ENCODE peak calls at places on chromosomes 4 and X, in seven cellular contexts. One of them, this sample, is unnamed.

GRCh38 chr4:69054578-69055200 is 41.6 kb upstream of the UGT2B7 start:
- DNase-seq in ovary: no peak
- DNase-seq in transverse colon: no peak
- DNase-seq in cardiac muscle cell: peak
- DNase-seq in AG10803: peak
- DNase-seq in mammary epithelial cell: peak
- DNase-seq in astrocyte of the spinal cord: peak
- DNase-seq in this sample: no peak

GRCh38 chrX:125998432-125998831 is 167.7 kb downstream of the DCAF12L2 start:
- DNase-seq in ovary: no peak
- DNase-seq in transverse colon: no peak
- DNase-seq in cardiac muscle cell: no peak
- DNase-seq in AG10803: no peak
- DNase-seq in mammary epithelial cell: peak
- DNase-seq in astrocyte of the spinal cord: no peak
- DNase-seq in this sample: no peak

GRCh38 chr4:7457201-7458065 is 22.7 kb upstream of the PSAPL1 start:
- DNase-seq in ovary: no peak
- DNase-seq in transverse colon: no peak
- DNase-seq in cardiac muscle cell: no peak
- DNase-seq in AG10803: no peak
- DNase-seq in mammary epithelial cell: no peak
- DNase-seq in astrocyte of the spinal cord: no peak
- DNase-seq in this sample: no peak

GRCh38 chr4:15198070-15198727 is 195.9 kb downstream of the CPEB2 start:
- DNase-seq in ovary: no peak
- DNase-seq in transverse colon: no peak
- DNase-seq in cardiac muscle cell: peak
- DNase-seq in AG10803: no peak
- DNase-seq in mammary epithelial cell: no peak
- DNase-seq in astrocyte of the spinal cord: peak
- DNase-seq in this sample: no peak

GRCh38 chrX:31266172-31267076 is 194.6 kb upstream of the FTHL17 start:
- DNase-seq in ovary: peak
- DNase-seq in transverse colon: peak
- DNase-seq in cardiac muscle cell: peak
- DNase-seq in AG10803: no peak
- DNase-seq in mammary epithelial cell: peak
- DNase-seq in astrocyte of the spinal cord: peak
- DNase-seq in this sample: peak

GRCh38 chr4:109113511-109113910 is 188.9 kb downstream of the COL25A1 start:
- DNase-seq in ovary: no peak
- DNase-seq in transverse colon: no peak
- DNase-seq in cardiac muscle cell: peak
- DNase-seq in AG10803: peak
- DNase-seq in mammary epithelial cell: no peak
- DNase-seq in astrocyte of the spinal cord: no peak
- DNase-seq in this sample: no peak

GRCh38 chr4:102799816-102800215 is 27.5 kb downstream of the UBE2D3 start:
- DNase-seq in ovary: no peak
- DNase-seq in transverse colon: no peak
- DNase-seq in cardiac muscle cell: no peak
- DNase-seq in AG10803: peak
- DNase-seq in mammary epithelial cell: no peak
- DNase-seq in astrocyte of the spinal cord: peak
- DNase-seq in this sample: no peak

GRCh38 chrX:56728321-56728720 is 722 bp upstream of the NBDY start:
- DNase-seq in ovary: no peak
- DNase-seq in transverse colon: no peak
- DNase-seq in cardiac muscle cell: peak
- DNase-seq in AG10803: no peak
- DNase-seq in mammary epithelial cell: no peak
- DNase-seq in astrocyte of the spinal cord: peak
- DNase-seq in this sample: no peak

GRCh38 chrX:131734621-131735020 is 190.7 kb downstream of the OR13H1 start:
- DNase-seq in ovary: peak
- DNase-seq in transverse colon: peak
- DNase-seq in cardiac muscle cell: no peak
- DNase-seq in AG10803: no peak
- DNase-seq in mammary epithelial cell: peak
- DNase-seq in astrocyte of the spinal cord: peak
- DNase-seq in this sample: no peak

DNA sequence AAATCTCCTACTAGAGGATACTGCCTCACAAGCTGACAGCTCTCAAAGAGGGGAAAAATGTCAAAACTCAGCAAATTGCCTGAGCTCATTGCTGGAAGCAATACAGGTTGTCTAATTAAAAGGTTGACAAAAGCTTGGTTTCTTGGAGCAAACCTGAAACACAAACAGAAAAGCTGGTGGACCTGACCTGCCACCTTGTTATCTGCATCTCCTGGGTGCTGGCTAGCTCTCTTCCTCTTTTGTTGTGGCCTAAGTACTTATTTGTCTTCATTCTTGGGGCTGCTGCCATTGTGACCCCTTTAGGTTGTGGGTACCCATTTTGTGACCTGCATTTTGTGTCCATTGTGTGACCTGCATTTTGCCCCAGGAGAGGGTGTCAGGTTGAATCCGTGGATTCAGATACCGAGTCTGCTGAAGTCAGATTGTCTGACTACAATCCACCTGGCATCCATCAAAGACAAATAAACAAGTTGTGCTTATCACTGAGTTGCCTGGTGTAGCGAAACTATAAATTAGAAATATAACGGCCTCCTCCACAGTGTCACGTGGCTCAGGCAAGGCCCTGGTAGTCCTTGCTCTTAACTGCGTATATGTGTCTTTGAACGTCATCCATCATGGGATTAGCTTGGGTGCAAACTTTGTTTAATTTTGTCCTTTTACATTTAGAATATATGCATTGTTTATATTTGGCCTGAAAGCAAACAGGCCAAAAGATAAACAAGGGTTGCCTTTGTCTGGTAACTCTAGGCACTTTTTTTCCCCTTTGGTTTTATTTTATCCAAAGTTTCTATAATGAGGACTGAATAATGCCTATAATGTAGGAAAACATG is 184.7 kb downstream of the KIT start:
- DNase-seq in ovary: no peak
- DNase-seq in transverse colon: no peak
- DNase-seq in cardiac muscle cell: no peak
- DNase-seq in AG10803: no peak
- DNase-seq in mammary epithelial cell: no peak
- DNase-seq in astrocyte of the spinal cord: no peak
- DNase-seq in this sample: no peak
- TF ChIP-seq CTCF in ovary: no peak
- TF ChIP-seq CTCF in transverse colon: no peak
- TF ChIP-seq CTCF in cardiac muscle cell: no peak
- TF ChIP-seq CTCF in AG10803: no peak
- TF ChIP-seq CTCF in mammary epithelial cell: no peak
- TF ChIP-seq CTCF in astrocyte of the spinal cord: no peak
- TF ChIP-seq CTCF in this sample: no peak

GRCh38 chr4:183508693-183509092 is 3.8 kb downstream of the ING2 start:
- DNase-seq in ovary: no peak
- DNase-seq in transverse colon: no peak
- DNase-seq in cardiac muscle cell: no peak
- DNase-seq in AG10803: no peak
- DNase-seq in mammary epithelial cell: no peak
- DNase-seq in astrocyte of the spinal cord: no peak
- DNase-seq in this sample: no peak
- TF ChIP-seq CTCF in ovary: no peak
- TF ChIP-seq CTCF in transverse colon: no peak
- TF ChIP-seq CTCF in cardiac muscle cell: no peak
- TF ChIP-seq CTCF in AG10803: no peak
- TF ChIP-seq CTCF in mammary epithelial cell: no peak
- TF ChIP-seq CTCF in astrocyte of the spinal cord: no peak
- TF ChIP-seq CTCF in this sample: no peak

GRCh38 chrX:112941209-112941788 is 100.7 kb upstream of the AMOT start:
- DNase-seq in ovary: no peak
- DNase-seq in transverse colon: peak
- DNase-seq in cardiac muscle cell: no peak
- DNase-seq in AG10803: peak
- DNase-seq in mammary epithelial cell: no peak
- DNase-seq in astrocyte of the spinal cord: no peak
- DNase-seq in this sample: no peak
- TF ChIP-seq CTCF in ovary: no peak
- TF ChIP-seq CTCF in transverse colon: no peak
- TF ChIP-seq CTCF in cardiac muscle cell: no peak
- TF ChIP-seq CTCF in AG10803: peak
- TF ChIP-seq CTCF in mammary epithelial cell: no peak
- TF ChIP-seq CTCF in astrocyte of the spinal cord: no peak
- TF ChIP-seq CTCF in this sample: no peak

DNA sequence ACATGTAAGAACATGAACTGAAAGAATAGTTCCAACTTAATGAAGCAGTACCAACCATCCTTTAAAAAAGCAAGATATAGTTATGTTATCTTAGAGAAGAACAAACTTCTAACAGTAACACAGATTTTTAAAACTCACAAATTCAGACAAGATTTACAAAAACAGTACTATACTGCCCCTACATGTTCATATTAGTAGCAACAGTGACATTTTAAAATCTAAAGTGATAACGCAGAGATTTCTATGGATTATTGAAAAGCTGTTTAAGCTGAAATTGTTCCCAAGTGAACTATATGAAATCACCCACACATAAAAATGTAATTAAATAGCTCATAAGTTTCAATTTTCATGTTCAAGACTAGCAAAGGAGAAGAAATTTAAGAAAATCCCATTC is 166.0 kb downstream of the FBXW7 start:
- DNase-seq in ovary: no peak
- DNase-seq in transverse colon: no peak
- DNase-seq in cardiac muscle cell: no peak
- DNase-seq in AG10803: no peak
- DNase-seq in mammary epithelial cell: no peak
- DNase-seq in astrocyte of the spinal cord: peak
- DNase-seq in this sample: no peak
- TF ChIP-seq CTCF in ovary: no peak
- TF ChIP-seq CTCF in transverse colon: peak
- TF ChIP-seq CTCF in cardiac muscle cell: peak
- TF ChIP-seq CTCF in AG10803: peak
- TF ChIP-seq CTCF in mammary epithelial cell: peak
- TF ChIP-seq CTCF in astrocyte of the spinal cord: peak
- TF ChIP-seq CTCF in this sample: no peak

GRCh38 chr4:123127218-123127617 is 204.8 kb upstream of the NUDT6 start:
- DNase-seq in ovary: no peak
- DNase-seq in transverse colon: no peak
- DNase-seq in cardiac muscle cell: peak
- DNase-seq in AG10803: peak
- DNase-seq in mammary epithelial cell: peak
- DNase-seq in astrocyte of the spinal cord: peak
- DNase-seq in this sample: no peak
- TF ChIP-seq CTCF in ovary: no peak
- TF ChIP-seq CTCF in transverse colon: no peak
- TF ChIP-seq CTCF in cardiac muscle cell: peak
- TF ChIP-seq CTCF in AG10803: peak
- TF ChIP-seq CTCF in mammary epithelial cell: peak
- TF ChIP-seq CTCF in astrocyte of the spinal cord: peak
- TF ChIP-seq CTCF in this sample: no peak

GRCh38 chrX:40827331-40827730 is 92.0 kb upstream of the MED14 start:
- DNase-seq in ovary: no peak
- DNase-seq in transverse colon: no peak
- DNase-seq in cardiac muscle cell: no peak
- DNase-seq in AG10803: no peak
- DNase-seq in mammary epithelial cell: no peak
- DNase-seq in astrocyte of the spinal cord: no peak
- DNase-seq in this sample: no peak

GRCh38 chrX:40818236-40818635 is 82.9 kb upstream of the MED14 start:
- DNase-seq in ovary: no peak
- DNase-seq in transverse colon: no peak
- DNase-seq in cardiac muscle cell: no peak
- DNase-seq in AG10803: no peak
- DNase-seq in mammary epithelial cell: no peak
- DNase-seq in astrocyte of the spinal cord: no peak
- DNase-seq in this sample: no peak

GRCh38 chrX:40816906-40817305 is 81.6 kb upstream of the MED14 start:
- DNase-seq in ovary: no peak
- DNase-seq in transverse colon: no peak
- DNase-seq in cardiac muscle cell: no peak
- DNase-seq in AG10803: no peak
- DNase-seq in mammary epithelial cell: no peak
- DNase-seq in astrocyte of the spinal cord: no peak
- DNase-seq in this sample: no peak

GRCh38 chrX:40821780-40822179 is 86.4 kb upstream of the MED14 start:
- DNase-seq in ovary: no peak
- DNase-seq in transverse colon: no peak
- DNase-seq in cardiac muscle cell: peak
- DNase-seq in AG10803: no peak
- DNase-seq in mammary epithelial cell: no peak
- DNase-seq in astrocyte of the spinal cord: no peak
- DNase-seq in this sample: no peak
- TF ChIP-seq CTCF in ovary: no peak
- TF ChIP-seq CTCF in transverse colon: no peak
- TF ChIP-seq CTCF in cardiac muscle cell: no peak
- TF ChIP-seq CTCF in AG10803: no peak
- TF ChIP-seq CTCF in mammary epithelial cell: no peak
- TF ChIP-seq CTCF in astrocyte of the spinal cord: no peak
- TF ChIP-seq CTCF in this sample: no peak

GRCh38 chr4:1130318-1131186 is 17.2 kb upstream of the RNF212 start:
- DNase-seq in ovary: peak
- DNase-seq in transverse colon: peak
- DNase-seq in cardiac muscle cell: peak
- DNase-seq in AG10803: peak
- DNase-seq in mammary epithelial cell: peak
- DNase-seq in astrocyte of the spinal cord: peak
- DNase-seq in this sample: peak

GRCh38 chr4:1122501-1122900 is 9.1 kb upstream of the RNF212 start:
- DNase-seq in ovary: no peak
- DNase-seq in transverse colon: no peak
- DNase-seq in cardiac muscle cell: no peak
- DNase-seq in AG10803: no peak
- DNase-seq in mammary epithelial cell: no peak
- DNase-seq in astrocyte of the spinal cord: no peak
- DNase-seq in this sample: no peak

GRCh38 chr4:1126506-1126905 is 13.1 kb upstream of the RNF212 start:
- DNase-seq in ovary: no peak
- DNase-seq in transverse colon: no peak
- DNase-seq in cardiac muscle cell: peak
- DNase-seq in AG10803: peak
- DNase-seq in mammary epithelial cell: no peak
- DNase-seq in astrocyte of the spinal cord: no peak
- DNase-seq in this sample: no peak
- TF ChIP-seq CTCF in ovary: no peak
- TF ChIP-seq CTCF in transverse colon: no peak
- TF ChIP-seq CTCF in cardiac muscle cell: no peak
- TF ChIP-seq CTCF in AG10803: peak
- TF ChIP-seq CTCF in mammary epithelial cell: no peak
- TF ChIP-seq CTCF in astrocyte of the spinal cord: no peak
- TF ChIP-seq CTCF in this sample: no peak

This sample was measured in WERI-Rb-1.